ENCODE peak calls at places on chromosomes 6 and 20, in nine cellular contexts. B is IMR-90, T is transverse colon, Q is ovary, X is body of pancreas, V is heart left ventricle, F is endothelial cell of umbilical vein, N is breast epithelium, I is adrenal gland. Y is an unnamed sample.
A peak's percentile ranks its signal among the peaks of the same experiment; 100 is the strongest.

GRCh38 chr20:24935786-24936525 is 13.1 kb upstream of the CST7 start:
- DNase-seq in I (no peak), T (no peak), X (no peak), V (no peak), N (no peak), Q (no peak), F (no peak), B (no peak), Y (no peak)

GRCh38 chr6:168934856-168935627 is 318.6 kb downstream of the THBS2 start:
- DNase-seq in F (no peak), N (no peak), V (no peak), B (no peak), T (no peak), X (no peak), I (no peak), Q (no peak), Y (no peak)

GRCh38 chr20:1569417-1569861 is 11.9 kb upstream of the SIRPD start:
- DNase-seq in F (peak; percentile 61), X (no peak), V (no peak), I (peak; percentile 19), B (peak; percentile 9), N (no peak), T (no peak), Q (no peak), Y (no peak)

GRCh38 chr6:166307981-166308768 is at the start of gene PRR18:
- DNase-seq in F (no peak), V (no peak), I (no peak), B (no peak), N (no peak), Q (no peak), T (no peak), X (peak; percentile 30), Y (no peak)

GRCh38 chr6:45698046-45698445 is 317.6 kb downstream of the CLIC5 start:
- DNase-seq in B (no peak), T (no peak), I (no peak), F (no peak), X (no peak), Q (no peak), N (no peak), V (no peak), Y (no peak)

GRCh38 chr6:43636312-43636667 is 650 bp downstream of the MAD2L1BP start:
- DNase-seq in I (no peak), X (no peak), B (peak; percentile 11), T (no peak), F (no peak), Q (no peak), V (no peak), N (no peak), Y (no peak)

GRCh38 chr20:24842591-24843442 is 106.3 kb upstream of the CST7 start:
- DNase-seq in F (no peak), X (no peak), B (no peak), V (no peak), N (no peak), Q (no peak), I (no peak), T (peak; percentile 49), Y (no peak)

GRCh38 chr20:53302695-53303094 is 290.9 kb downstream of the ZNF217 start:
- DNase-seq in V (no peak), Q (no peak), T (no peak), B (no peak), F (no peak), I (no peak), N (no peak), X (no peak), Y (no peak)

GRCh38 chr6:36679043-36679821 is 718 bp downstream of the CDKN1A start:
- DNase-seq in B (peak; percentile 63), I (peak; percentile 78), Q (peak; percentile 84), T (peak; percentile 69), V (peak; percentile 73), X (peak; percentile 88), F (peak; percentile 71), N (peak; percentile 68), Y (peak; percentile 69)

GRCh38 chr6:169457762-169458161 is 204.1 kb upstream of the THBS2 start:
- DNase-seq in F (no peak), Q (no peak), B (no peak), X (no peak), V (no peak), N (no peak), I (no peak), T (no peak), Y (no peak)

DNA sequence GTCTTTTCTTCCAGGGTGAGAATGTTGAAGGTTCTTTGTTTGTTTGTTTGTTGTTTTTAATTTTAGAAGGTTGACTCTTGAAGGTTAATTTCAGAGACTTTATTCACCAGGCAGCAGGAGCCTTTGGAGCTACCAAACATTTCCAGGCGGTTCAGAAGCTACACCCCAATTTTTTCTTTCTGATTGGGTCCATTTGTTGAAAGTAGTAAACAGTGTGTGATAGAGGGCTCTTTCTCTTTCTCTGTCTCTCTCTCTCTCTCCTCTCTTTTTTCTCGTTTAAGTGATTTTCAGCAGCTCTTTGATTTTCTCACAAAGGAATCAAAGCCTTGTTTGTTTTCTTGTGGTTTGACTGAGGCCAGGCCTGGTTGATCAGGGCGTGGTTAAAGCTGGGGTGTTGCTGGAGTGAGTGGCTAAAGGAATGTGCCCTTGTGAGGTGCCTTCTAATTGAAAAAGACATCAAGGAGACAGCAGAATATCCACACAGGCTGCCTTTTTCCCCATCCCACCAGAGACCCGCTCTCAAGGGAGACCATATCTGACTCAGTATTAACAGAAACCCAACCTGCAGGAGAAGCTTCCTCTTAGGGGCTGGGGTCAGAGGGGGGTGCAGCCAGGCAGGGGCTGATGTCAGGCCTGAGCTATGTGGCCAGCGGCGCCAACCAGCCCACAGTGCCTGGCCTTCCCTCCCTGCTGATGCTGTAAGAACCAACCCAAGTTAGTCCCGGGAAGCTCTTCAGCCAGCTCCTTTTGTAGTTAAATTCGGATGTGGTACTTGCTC is 40.4 kb upstream of the NAA20 start:
- DNase-seq in B (peak; percentile 83), V (peak; percentile 72), T (no peak), X (peak; percentile 79), I (peak; percentile 54), N (no peak), F (peak; percentile 49), Q (peak; percentile 62), Y (peak; percentile 49)
- H3K27ac ChIP-seq in B (peak overlapping the region; percentile 71), V (peak overlapping the region; percentile 94), T (peak overlapping the region; percentile 94), X (peak overlapping the region; percentile 94), I (peak overlapping the region; percentile 90), N (peak overlapping the region; percentile 94), F (peak overlapping the region; percentile 66), Q (peak overlapping the region; percentile 92), Y (peak overlapping the region; percentile 94)

DNA sequence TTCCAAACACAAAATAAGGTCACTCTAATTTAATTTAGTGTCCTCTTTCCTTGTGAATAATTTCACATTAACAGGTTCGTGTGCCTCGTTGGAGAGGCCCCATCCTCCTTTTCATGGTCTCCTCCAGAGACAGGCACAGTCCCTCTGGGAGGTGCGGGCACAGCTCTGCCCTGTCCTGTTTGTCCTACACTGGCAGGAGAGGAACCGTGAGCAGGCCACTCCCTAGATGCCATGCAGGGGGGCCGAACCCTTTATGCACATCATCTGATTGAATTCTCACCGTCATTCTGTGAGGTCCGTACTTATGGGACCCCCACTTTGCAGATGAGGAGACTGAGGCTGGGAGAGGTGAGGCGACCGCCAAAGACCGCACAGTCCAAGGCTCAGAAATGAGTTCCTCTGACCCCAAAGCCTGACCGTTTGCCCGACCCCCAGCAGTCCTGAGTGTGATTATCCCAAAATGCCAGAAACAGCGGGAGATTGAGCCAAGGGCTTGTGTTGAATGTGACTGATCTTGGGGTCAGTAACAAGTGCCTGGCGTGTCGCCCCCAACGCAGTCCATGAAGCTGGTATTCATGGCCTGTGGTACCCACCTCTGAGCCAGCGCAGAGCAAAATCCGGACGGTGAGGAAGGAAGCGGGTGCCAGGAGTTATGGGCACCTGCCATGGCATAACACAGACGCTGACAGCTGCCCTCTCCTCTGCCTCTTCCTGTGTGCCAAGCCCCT is 43.5 kb downstream of the PMEPA1 start:
- DNase-seq in I (no peak), F (no peak), N (no peak), B (no peak), T (no peak), Q (no peak), X (no peak), V (no peak), Y (no peak)
- TF ChIP-seq POLR2A in I (no peak), F (no peak), N (no peak), B (no peak), T (no peak), Q (no peak), X (no peak), V (no peak), Y (no peak)

GRCh38 chr20:63224272-63225081 is 8.5 kb upstream of the YTHDF1 start:
- DNase-seq in Q (peak; percentile 71), X (peak; percentile 75), N (no peak), F (no peak), I (peak; percentile 45), V (peak; percentile 54), T (peak; percentile 22), B (peak; percentile 44), Y (no peak)
- TF ChIP-seq CTCF in Q (no peak), X (no peak), N (no peak), F (no peak), I (no peak), V (peak; percentile 41), T (no peak), B (peak; percentile 35), Y (no peak)

GRCh38 chr20:41616228-41616627 is 1.9 kb downstream of the CHD6 start:
- DNase-seq in I (no peak), B (peak; percentile 19), X (no peak), Q (no peak), T (no peak), N (no peak), V (no peak), F (no peak), Y (no peak)

GRCh38 chr20:41617059-41617921 is 887 bp downstream of the CHD6 start:
- DNase-seq in X (peak; percentile 27), F (peak; percentile 49), B (peak; percentile 32), V (peak; percentile 49), N (no peak), T (peak; percentile 35), I (peak; percentile 45), Q (peak; percentile 65), Y (peak; percentile 23)

GRCh38 chr20:41615671-41616070 is 2.5 kb downstream of the CHD6 start:
- DNase-seq in X (no peak), V (no peak), T (no peak), I (no peak), B (no peak), N (no peak), Q (no peak), F (no peak), Y (no peak)

GRCh38 chr20:41613321-41613720 is 4.9 kb downstream of the CHD6 start:
- DNase-seq in N (no peak), F (no peak), B (no peak), I (no peak), X (no peak), Q (no peak), T (no peak), V (no peak), Y (no peak)

DNA sequence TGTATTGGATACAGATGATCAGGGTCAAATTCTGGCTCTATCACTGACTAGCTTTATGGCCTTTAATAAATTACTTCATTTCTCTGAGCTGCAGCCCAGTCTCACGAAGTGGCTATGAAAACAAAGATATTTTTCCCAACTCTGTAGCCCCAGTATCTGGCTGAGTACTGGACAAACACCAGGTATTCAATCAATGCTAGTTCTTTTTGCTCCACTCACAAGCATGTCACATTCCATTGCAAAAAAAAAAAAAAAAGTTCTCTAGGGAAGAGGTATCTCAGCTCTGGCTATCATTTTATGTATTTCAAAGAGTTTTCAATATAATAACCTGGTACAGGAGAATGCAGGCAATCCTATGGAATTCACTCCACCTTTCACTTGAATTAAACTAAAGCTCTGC is 3.1 kb downstream of the CHD6 start:
- DNase-seq in Q (no peak), N (no peak), X (no peak), I (no peak), F (no peak), V (no peak), B (no peak), T (no peak), Y (no peak)
- H3K27ac ChIP-seq in Q (no peak overlapping the region), N (no peak overlapping the region), X (no peak overlapping the region), I (no peak overlapping the region), F (no peak overlapping the region), V (no peak overlapping the region), B (no peak overlapping the region), T (no peak overlapping the region), Y (no peak overlapping the region)

Y was measured in gastrocnemius medialis.